ENCODE peak calls at places on chromosomes 2 and 18, in eight cellular contexts. R, Z, M, F, X, V, B and T are unnamed samples.

GRCh38 chr2:3536682-3537632 is 17.6 kb upstream of the ADI1 start:
- DNase-seq in R (no peak), B (peak), F (no peak), M (no peak), V (no peak), X (peak), Z (no peak), T (no peak)

GRCh38 chr18:8699948-8700347 is 5.4 kb upstream of the MTCL1 start:
- DNase-seq in B (peak), M (no peak), V (no peak), Z (no peak), F (no peak), R (no peak), X (no peak), T (no peak)

GRCh38 chr18:58862404-58862803 is 2.3 kb upstream of the ZNF532 start:
- DNase-seq in X (no peak), R (no peak), V (no peak), F (no peak), Z (no peak), M (no peak), B (no peak), T (no peak)

GRCh38 chr2:135701442-135701841 is 40.2 kb upstream of the UBXN4 start:
- DNase-seq in V (no peak), R (no peak), M (no peak), X (no peak), B (peak), Z (no peak), F (no peak), T (no peak)

GRCh38 chr18:37483221-37483971 is 82.2 kb downstream of the CELF4 start:
- DNase-seq in F (no peak), B (peak), R (peak), X (no peak), M (no peak), Z (no peak), V (no peak), T (no peak)

GRCh38 chr2:128520787-128521186 is 202.1 kb upstream of the HS6ST1 start:
- DNase-seq in F (no peak), M (no peak), B (no peak), Z (no peak), R (no peak), X (no peak), V (no peak), T (no peak)

GRCh38 chr2:70935468-70936164 is at the start of gene ATP6V1B1:
- DNase-seq in Z (no peak), F (no peak), V (no peak), B (no peak), M (no peak), X (no peak), R (peak), T (no peak)

GRCh38 chr2:240630771-240631560 is 5.7 kb downstream of the GPR35 start:
- DNase-seq in B (no peak), R (no peak), M (no peak), V (no peak), F (no peak), X (no peak), Z (no peak), T (peak)

GRCh38 chr2:176669398-176670174 is 400.3 kb downstream of the MTX2 start:
- DNase-seq in V (no peak), M (no peak), X (no peak), F (no peak), Z (no peak), B (no peak), R (no peak), T (no peak)

DNA sequence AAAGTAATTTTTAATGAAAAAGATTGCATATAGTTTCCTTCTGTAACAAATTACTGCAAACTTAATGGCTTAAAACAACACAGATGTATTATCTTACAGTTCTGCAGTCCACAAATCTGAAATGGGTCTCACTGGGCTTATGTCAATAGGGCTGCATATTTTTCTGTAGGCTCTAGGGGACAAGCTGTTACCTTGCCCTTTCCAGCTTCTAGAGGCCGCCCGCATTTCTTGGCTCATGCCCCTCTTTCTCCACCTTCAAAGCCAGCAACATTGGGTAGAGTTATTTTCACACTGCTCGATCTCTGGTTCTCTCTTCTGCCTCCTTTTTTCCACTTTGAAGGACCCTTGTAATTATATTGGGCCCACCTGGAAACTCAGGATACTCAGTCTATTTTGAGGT is 16.7 kb downstream of the COPS8 start:
- DNase-seq in Z (no peak), X (no peak), F (no peak), B (no peak), R (no peak), M (no peak), V (no peak), T (no peak)
- TF ChIP-seq CTCF in Z (no peak), X (no peak), F (no peak), B (no peak), R (no peak), M (no peak), V (no peak), T (no peak)

GRCh38 chr2:207734264-207734635 is 22.8 kb downstream of the CCNYL1 start:
- DNase-seq in M (no peak), V (no peak), F (no peak), Z (no peak), B (peak), X (no peak), R (no peak), T (no peak)
- TF ChIP-seq CTCF in M (no peak), V (no peak), F (peak), Z (peak), B (peak), X (peak), R (peak), T (peak)

GRCh38 chr18:46677609-46678470 is 20.8 kb upstream of the LOXHD1 start:
- DNase-seq in F (no peak), R (no peak), B (peak), Z (no peak), M (no peak), V (no peak), X (no peak), T (no peak)
- TF ChIP-seq CTCF in F (no peak), R (no peak), B (peak), Z (no peak), M (no peak), V (no peak), X (no peak), T (no peak)

GRCh38 chr18:28999711-29000110 is 822.8 kb upstream of the CDH2 start:
- DNase-seq in M (no peak), V (no peak), Z (no peak), X (no peak), R (no peak), F (no peak), B (peak), T (no peak)

DNA sequence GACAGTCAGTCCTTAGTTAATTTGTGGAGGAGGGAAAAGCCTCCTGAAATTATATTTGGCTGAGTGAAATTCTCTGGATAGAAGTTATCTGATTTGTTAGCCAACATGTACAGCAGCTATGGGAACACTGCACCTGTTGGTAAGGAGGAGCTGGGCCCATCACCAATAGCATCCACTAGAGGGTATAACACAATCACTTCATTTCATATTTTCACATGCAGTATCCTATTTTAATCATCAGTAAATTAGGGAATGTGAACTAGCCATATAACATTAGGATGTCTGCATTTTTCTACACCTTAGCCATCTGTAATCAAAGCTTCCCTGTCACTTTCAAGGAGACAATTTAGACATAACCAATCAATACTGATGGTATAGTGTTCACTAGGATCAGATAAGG is 818.4 kb upstream of the CDH2 start:
- DNase-seq in B (peak), F (no peak), Z (no peak), X (no peak), V (no peak), R (no peak), M (no peak), T (no peak)
- TF ChIP-seq CTCF in B (peak), F (no peak), Z (no peak), X (no peak), V (no peak), R (peak), M (no peak), T (peak)

DNA sequence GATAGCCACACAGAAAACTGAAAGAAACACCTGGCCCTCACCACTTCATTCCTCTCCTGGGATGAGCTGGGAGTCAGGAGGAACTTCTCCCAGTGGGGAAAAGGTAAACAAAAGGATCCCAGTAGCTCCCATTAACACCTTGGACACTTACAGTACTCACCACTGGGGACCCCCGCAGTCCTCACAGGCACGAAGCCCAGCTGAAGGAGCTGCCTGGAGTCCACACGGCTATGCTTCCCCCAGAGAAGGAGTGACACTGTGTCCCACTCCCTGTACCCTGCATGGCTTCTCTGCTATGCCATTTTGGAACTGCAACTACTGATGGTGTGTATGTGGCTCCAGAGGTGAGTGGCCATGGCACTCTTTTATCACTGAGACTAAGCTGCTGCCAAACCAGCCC is 1565.1 kb downstream of the LRP1B start:
- DNase-seq in B (no peak), R (no peak), M (no peak), F (no peak), Z (no peak), V (no peak), X (no peak), T (no peak)
- TF ChIP-seq CTCF in B (no peak), R (no peak), M (no peak), F (no peak), Z (no peak), V (no peak), X (no peak), T (no peak)

GRCh38 chr2:144624451-144624850 is 104.5 kb upstream of the ZEB2 start:
- DNase-seq in V (no peak), R (no peak), X (no peak), F (no peak), M (no peak), B (no peak), Z (no peak), T (no peak)
- TF ChIP-seq CTCF in V (no peak), R (no peak), X (no peak), F (no peak), M (no peak), B (no peak), Z (no peak), T (no peak)